ENCODE peak calls at places on chromosomes 1 and 21, in four cellular contexts. B is uterus, D is left ventricle myocardium inferior, S is cardiac muscle cell. H is an unnamed sample. For H3K9me3, the result is how much of the 10 kb centered on the place peaks cover.

GRCh38 chr21:43880111-43880985 is 15.3 kb downstream of the AGPAT3 start:
- DNase-seq in D (no peak), B (no peak), S (no peak), H (peak)

GRCh38 chr21:43679951-43680350 is 20.6 kb downstream of the RRP1B start:
- DNase-seq in B (no peak), S (no peak), D (no peak), H (no peak)

GRCh38 chr1:180919183-180919700 is 6.5 kb downstream of the KIAA1614 start:
- DNase-seq in B (no peak), D (no peak), S (no peak), H (no peak)

GRCh38 chr1:176602388-176603004 is 139.5 kb downstream of the PAPPA2 start:
- DNase-seq in S (peak), B (no peak), D (no peak), H (no peak)

GRCh38 chr1:196043268-196043667 is 565.0 kb downstream of the KCNT2 start:
- DNase-seq in D (no peak), S (no peak), B (no peak), H (no peak)

GRCh38 chr1:208240698-208241355 is 3.4 kb downstream of the PLXNA2 start:
- DNase-seq in D (no peak), B (no peak), S (no peak), H (no peak)

GRCh38 chr1:61887076-61887867 is 145.0 kb downstream of the PATJ start:
- DNase-seq in B (no peak), D (no peak), S (peak), H (no peak)

GRCh38 chr1:91020486-91020885 is 1.3 kb downstream of the ZNF644 start:
- DNase-seq in B (no peak), D (no peak), S (no peak), H (no peak)

GRCh38 chr21:41799763-41800162 is 32.9 kb upstream of the RIPK4 start:
- DNase-seq in D (no peak), B (no peak), S (no peak), H (no peak)

GRCh38 chr1:58781541-58782307 is 2.1 kb downstream of the JUN start:
- DNase-seq in D (peak), B (peak), S (peak), H (peak)

GRCh38 chr1:102861247-102861646 is 247.1 kb downstream of the COL11A1 start:
- DNase-seq in D (no peak), B (no peak), S (no peak), H (no peak)

GRCh38 chr1:22280526-22280925 is 137.6 kb upstream of the WNT4 start:
- DNase-seq in S (no peak), B (no peak), D (no peak), H (no peak)

GRCh38 chr1:62295921-62296451 is 23.2 kb downstream of the KANK4 start:
- DNase-seq in S (no peak), B (no peak), D (no peak), H (no peak)

GRCh38 chr1:92399076-92399475 is 87.6 kb downstream of the GFI1 start:
- DNase-seq in S (no peak), D (no peak), B (no peak), H (no peak)

GRCh38 chr1:151905070-151905442 is 4.3 kb downstream of the THEM4 start:
- DNase-seq in S (peak), D (no peak), B (no peak), H (no peak)

GRCh38 chr1:181936768-181937581 is 124.5 kb downstream of the ZNF648 start:
- DNase-seq in B (no peak), S (peak), D (no peak), H (peak)

GRCh38 chr1:173302890-173303829 is 96.0 kb upstream of the TNFSF4 start:
- DNase-seq in S (peak), B (no peak), D (no peak), H (no peak)

GRCh38 chr1:25757846-25758185 is 42.2 kb upstream of the SELENON start:
- DNase-seq in D (no peak), B (no peak), S (no peak), H (no peak)

GRCh38 chr1:212218911-212219310 is 66.3 kb upstream of the PPP2R5A start:
- DNase-seq in S (no peak), D (no peak), B (no peak), H (no peak)

GRCh38 chr1:204366759-204367158 is 7.0 kb upstream of the PLEKHA6 start:
- DNase-seq in S (peak), D (no peak), B (no peak), H (no peak)
- TF ChIP-seq CTCF in S (peak), D (peak), B (no peak), H (no peak)

GRCh38 chr21:38777015-38777414 is 28.7 kb upstream of the ETS2 start:
- DNase-seq in S (no peak), D (no peak), B (no peak), H (no peak)

GRCh38 chr21:38777521-38777920 is 28.2 kb upstream of the ETS2 start:
- DNase-seq in D (no peak), B (no peak), S (no peak), H (no peak)

GRCh38 chr21:38785483-38785882 is 20.2 kb upstream of the ETS2 start:
- DNase-seq in B (no peak), D (no peak), S (no peak), H (no peak)

GRCh38 chr21:38784458-38785266 is 21.1 kb upstream of the ETS2 start:
- DNase-seq in S (no peak), B (no peak), D (no peak), H (no peak)

GRCh38 chr21:38780879-38781278 is 24.9 kb upstream of the ETS2 start:
- DNase-seq in B (no peak), S (no peak), D (no peak), H (no peak)
- H3K9me3 ChIP-seq in B (under half), S (under half), D (under half), H (under half)

DNA sequence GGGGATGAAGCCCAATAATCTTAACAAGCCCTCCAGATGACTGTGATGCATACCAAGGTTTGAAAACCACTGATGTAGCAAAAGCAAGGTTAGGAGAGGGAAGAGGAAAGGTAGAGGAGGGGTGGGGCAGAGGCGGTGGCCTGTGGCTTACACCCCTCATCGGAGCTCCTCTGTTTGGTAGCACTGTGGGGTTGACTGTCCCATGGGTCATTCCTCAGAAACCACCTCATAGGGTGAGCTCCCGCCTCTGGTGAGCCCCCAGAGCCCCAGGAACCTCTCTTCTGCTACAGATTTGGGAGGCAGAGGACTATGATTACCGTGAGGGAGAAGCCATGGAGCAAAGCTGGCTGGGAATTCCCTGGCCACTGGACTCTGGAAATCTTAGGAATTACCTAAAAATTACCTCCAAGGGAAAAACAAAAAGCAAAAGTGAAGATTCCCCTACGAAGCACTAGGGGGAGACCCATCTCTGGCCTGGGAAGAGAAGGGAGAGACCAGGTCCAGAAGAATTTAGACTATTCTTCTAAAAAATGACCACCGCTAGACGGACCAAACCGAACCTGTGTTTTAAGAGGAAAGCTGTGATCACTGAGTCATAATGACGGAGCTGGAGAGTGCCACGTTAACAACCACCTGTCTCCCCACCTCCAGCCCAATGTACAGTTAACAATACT is 1.5 kb upstream of the RASSF5 start:
- DNase-seq in B (no peak), S (no peak), D (no peak), H (no peak)
- TF ChIP-seq CTCF in B (peak), S (peak), D (peak), H (no peak)

DNA sequence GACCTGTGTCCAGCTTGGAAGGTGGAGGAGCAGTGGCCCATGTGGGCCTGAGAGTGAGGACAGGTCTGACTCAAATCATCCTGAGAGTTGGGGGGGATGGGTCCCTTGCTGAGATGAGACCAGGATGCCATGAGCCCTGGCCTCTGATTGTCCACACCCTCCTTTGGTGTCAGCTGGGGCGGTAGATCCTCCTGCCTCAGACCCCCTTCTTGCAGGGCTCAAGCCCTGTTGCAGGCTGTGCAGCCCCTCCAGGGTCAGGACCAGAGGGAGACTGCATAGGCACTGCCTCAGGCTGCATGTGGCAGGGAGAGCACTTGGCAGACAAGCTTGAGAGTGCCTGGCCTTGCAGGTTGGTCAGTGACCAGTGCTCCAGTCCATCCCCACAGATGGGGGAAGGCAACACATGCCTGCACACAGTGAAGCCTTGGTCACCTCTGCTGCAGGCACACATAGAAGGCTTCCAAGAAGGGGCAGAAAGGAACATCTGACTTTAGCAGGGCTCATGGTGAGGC is 82.2 kb upstream of the ACTRT2 start:
- DNase-seq in B (no peak), D (no peak), S (no peak), H (no peak)
- H3K9me3 ChIP-seq in B (under half), D (under half), S (under half), H (under half)

GRCh38 chr1:45306319-45306718 is 20.4 kb upstream of the HPDL start:
- DNase-seq in B (no peak), S (no peak), D (no peak), H (no peak)
- TF ChIP-seq CTCF in B (no peak), S (no peak), D (no peak), H (no peak)

GRCh38 chr21:37475186-37475868 is 108.8 kb downstream of the DYRK1A start:
- DNase-seq in B (no peak), S (no peak), D (no peak), H (no peak)

GRCh38 chr21:37472581-37472980 is 106.0 kb downstream of the DYRK1A start:
- DNase-seq in D (no peak), B (no peak), S (no peak), H (no peak)

GRCh38 chr21:37474342-37474741 is 107.8 kb downstream of the DYRK1A start:
- DNase-seq in D (no peak), B (no peak), S (no peak), H (no peak)

GRCh38 chr21:37467082-37467481 is 100.5 kb downstream of the DYRK1A start:
- DNase-seq in S (no peak), B (no peak), D (no peak), H (no peak)

GRCh38 chr21:37469441-37469840 is 102.9 kb downstream of the DYRK1A start:
- DNase-seq in S (no peak), D (no peak), B (no peak), H (no peak)
- H3K9me3 ChIP-seq in S (under half), D (under half), B (under half), H (under half)

H was measured in pancreas.